ENCODE peak calls at places on chromosomes 12 and 14, in seven cellular contexts. Z is kidney; H is CD8-positive, alpha-beta T cell; F is tibial nerve; R is A549; C is CD8-positive, alpha-beta memory T cell; V is lung. Q is an unnamed sample.

GRCh38 chr14:71694888-71695505 is 237.2 kb upstream of the RGS6 start:
- DNase-seq in Z (no peak), H (no peak), F (no peak), R (no peak), C (no peak), V (no peak), Q (no peak)

GRCh38 chr14:84882830-84883229 is 647.1 kb upstream of the FLRT2 start:
- DNase-seq in Z (no peak), H (no peak), F (no peak), R (no peak), C (no peak), V (no peak), Q (no peak)

GRCh38 chr12:56629459-56630179 is 507 bp downstream of the BAZ2A start:
- DNase-seq in Z (no peak), H (no peak), F (no peak), R (peak; percentile 43), C (peak; percentile 28), V (no peak), Q (no peak)

GRCh38 chr14:78700236-78700635 is 530.1 kb downstream of the NRXN3 start:
- DNase-seq in Z (no peak), H (no peak), F (no peak), R (no peak), C (no peak), V (no peak), Q (no peak)

GRCh38 chr14:81594012-81594411 is 60.4 kb upstream of the SEL1L start:
- DNase-seq in Z (no peak), H (no peak), F (peak; percentile 30), R (no peak), C (no peak), V (no peak), Q (no peak)

GRCh38 chr12:6582196-6582595 is 14.1 kb upstream of the NOP2 start:
- DNase-seq in Z (no peak), H (no peak), F (no peak), R (no peak), C (no peak), V (no peak), Q (no peak)

GRCh38 chr12:57929092-57929830 is 12.1 kb upstream of the ATP23 start:
- DNase-seq in Z (no peak), H (no peak), F (no peak), R (no peak), C (no peak), V (no peak), Q (no peak)

GRCh38 chr12:8081921-8082577 is at the start of gene NECAP1:
- DNase-seq in Z (peak; percentile 99), H (peak; percentile 89), F (peak; percentile 92), R (peak; percentile 86), C (peak; percentile 97), V (peak; percentile 97), Q (peak; percentile 97)

GRCh38 chr12:124720019-124720686 is 143.5 kb downstream of the SCARB1 start:
- DNase-seq in Z (no peak), H (no peak), F (no peak), R (peak; percentile 41), C (no peak), V (no peak), Q (no peak)
- H3K4me3 ChIP-seq in Z (no peak overlapping the region), H (no peak overlapping the region), F (no peak overlapping the region), R (no peak overlapping the region), C (no peak overlapping the region), V (no peak overlapping the region), Q (no peak overlapping the region)

GRCh38 chr14:23406725-23407355 is 1.2 kb downstream of the MYH6 start:
- DNase-seq in Z (peak; percentile 39), H (no peak), F (no peak), R (no peak), C (no peak), V (no peak), Q (no peak)
- H3K27ac ChIP-seq in Z (no peak overlapping the region), H (no peak overlapping the region), F (no peak overlapping the region), R (no peak overlapping the region), C (no peak overlapping the region), V (no peak overlapping the region), Q (no peak overlapping the region)

GRCh38 chr14:21020977-21021545 is 3.8 kb downstream of the NDRG2 start:
- DNase-seq in Z (no peak), H (no peak), F (no peak), R (no peak), C (no peak), V (no peak), Q (no peak)
- H3K4me1 ChIP-seq in Z (peaks cover 7% of the 10 kb centered on the region), H (peaks cover 13% of the 10 kb centered on the region), F (no peaks in the 10 kb centered on the region), R (peaks cover 3% of the 10 kb centered on the region), C (peaks cover 13% of the 10 kb centered on the region), V (peaks cover 3% of the 10 kb centered on the region), Q (no peaks in the 10 kb centered on the region)

GRCh38 chr12:531951-532585 is 72.3 kb downstream of the B4GALNT3 start:
- DNase-seq in Z (no peak), H (no peak), F (no peak), R (no peak), C (no peak), V (no peak), Q (no peak)
- H3K4me3 ChIP-seq in Z (no peak overlapping the region), H (no peak overlapping the region), F (no peak overlapping the region), R (no peak overlapping the region), C (no peak overlapping the region), V (no peak overlapping the region), Q (no peak overlapping the region)